ENCODE peak calls at places on chromosomes 12 and 14, in nine cellular contexts. Q is heart left ventricle, G is Panc1, D is foreskin fibroblast, E is breast epithelium, H is K562, M is GM23338, R is epithelial cell of proximal tubule, B is GM06990. J is an unnamed sample.

GRCh38 chr12:19688489-19688888 is 249.2 kb downstream of the AEBP2 start:
- DNase-seq in Q (no peak), G (no peak), D (peak), E (no peak), H (no peak), M (no peak), R (no peak), B (no peak), J (no peak)

GRCh38 chr12:100020370-100020769 is 35.6 kb upstream of the ANKS1B start:
- DNase-seq in Q (no peak), G (no peak), D (peak), E (no peak), H (no peak), M (peak), R (no peak), B (no peak), J (no peak)

GRCh38 chr12:6213969-6214368 is 13.8 kb downstream of the CD9 start:
- DNase-seq in Q (no peak), G (no peak), D (no peak), E (no peak), H (no peak), M (no peak), R (no peak), B (no peak), J (no peak)

GRCh38 chr14:68384335-68384734 is 408.5 kb downstream of the ZFP36L1 start:
- DNase-seq in Q (peak), G (no peak), D (peak), E (peak), H (no peak), M (no peak), R (no peak), B (no peak), J (no peak)

GRCh38 chr12:6827982-6828670 is at the start of gene P3H3:
- DNase-seq in Q (no peak), G (no peak), D (peak), E (no peak), H (peak), M (peak), R (no peak), B (no peak), J (no peak)

GRCh38 chr12:98998697-98999299 is 353.7 kb downstream of the APAF1 start:
- DNase-seq in Q (no peak), G (peak), D (peak), E (no peak), H (peak), M (peak), R (no peak), B (no peak), J (peak)

GRCh38 chr12:65825573-65826512 is 1.6 kb downstream of the HMGA2 start:
- DNase-seq in Q (peak), G (no peak), D (peak), E (no peak), H (no peak), M (peak), R (no peak), B (peak), J (peak)

GRCh38 chr14:75572104-75572503 is 6.3 kb upstream of the FLVCR2 start:
- DNase-seq in Q (no peak), G (no peak), D (no peak), E (no peak), H (no peak), M (no peak), R (no peak), B (no peak), J (no peak)

GRCh38 chr12:1171657-1172056 is 180.6 kb downstream of the ERC1 start:
- DNase-seq in Q (no peak), G (no peak), D (peak), E (no peak), H (no peak), M (no peak), R (no peak), B (no peak), J (no peak)

GRCh38 chr14:63388766-63389431 is 70.2 kb upstream of the GPHB5 start:
- DNase-seq in Q (peak), G (peak), D (peak), E (no peak), H (peak), M (peak), R (peak), B (peak), J (peak)

GRCh38 chr14:99647407-99647806 is 2.5 kb downstream of the HHIPL1 start:
- DNase-seq in Q (peak), G (no peak), D (no peak), E (no peak), H (no peak), M (no peak), R (no peak), B (no peak), J (no peak)

GRCh38 chr12:30959110-30959710 is 32.7 kb downstream of the TSPAN11 start:
- DNase-seq in Q (no peak), G (no peak), D (no peak), E (no peak), H (no peak), M (no peak), R (no peak), B (no peak), J (no peak)

GRCh38 chr14:31834616-31835015 is 242.5 kb upstream of the ARHGAP5 start:
- DNase-seq in Q (no peak), G (no peak), D (peak), E (no peak), H (no peak), M (no peak), R (no peak), B (no peak), J (no peak)

GRCh38 chr14:58873228-58873953 is 235.6 kb downstream of the DACT1 start:
- DNase-seq in Q (no peak), G (no peak), D (no peak), E (no peak), H (no peak), M (no peak), R (no peak), B (no peak), J (no peak)

GRCh38 chr14:94378527-94379290 is 9.7 kb downstream of the SERPINA1 start:
- DNase-seq in Q (no peak), G (no peak), D (no peak), E (no peak), H (no peak), M (no peak), R (no peak), B (no peak), J (no peak)

GRCh38 chr14:22123188-22123560 is 449.6 kb upstream of the OR4E1 start:
- DNase-seq in Q (no peak), G (no peak), D (no peak), E (no peak), H (no peak), M (no peak), R (no peak), B (no peak), J (no peak)

GRCh38 chr12:107225626-107226025 is 132.3 kb upstream of the CRY1 start:
- DNase-seq in Q (no peak), G (no peak), D (peak), E (no peak), H (no peak), M (peak), R (no peak), B (no peak), J (no peak)

GRCh38 chr14:68374682-68375081 is 418.2 kb downstream of the ZFP36L1 start:
- DNase-seq in Q (no peak), G (no peak), D (no peak), E (no peak), H (no peak), M (no peak), R (no peak), B (no peak), J (no peak)

GRCh38 chr14:77498984-77499527 is 440 bp upstream of the ISM2 start:
- DNase-seq in Q (no peak), G (no peak), D (peak), E (no peak), H (no peak), M (peak), R (no peak), B (peak), J (no peak)

GRCh38 chr14:22412936-22413411 is 176.1 kb downstream of the DAD1 start:
- DNase-seq in Q (no peak), G (no peak), D (peak), E (no peak), H (no peak), M (no peak), R (no peak), B (no peak), J (no peak)

GRCh38 chr12:25254271-25254880 is 3.6 kb upstream of the KRAS start:
- DNase-seq in Q (no peak), G (no peak), D (peak), E (no peak), H (no peak), M (no peak), R (no peak), B (no peak), J (no peak)

GRCh38 chr12:94186461-94187237 is 38.3 kb downstream of the PLXNC1 start:
- DNase-seq in Q (peak), G (no peak), D (peak), E (no peak), H (no peak), M (peak), R (no peak), B (no peak), J (no peak)

GRCh38 chr12:109870648-109871047 is 9.7 kb downstream of the GLTP start:
- DNase-seq in Q (no peak), G (no peak), D (peak), E (no peak), H (no peak), M (no peak), R (no peak), B (no peak), J (no peak)

GRCh38 chr12:65327207-65328076 is 49.0 kb downstream of the MSRB3 start:
- DNase-seq in Q (no peak), G (no peak), D (peak), E (peak), H (no peak), M (no peak), R (no peak), B (no peak), J (no peak)

GRCh38 chr12:13124661-13125505 is 21.4 kb upstream of the GSG1 start:
- DNase-seq in Q (no peak), G (no peak), D (peak), E (no peak), H (no peak), M (peak), R (peak), B (no peak), J (no peak)

GRCh38 chr12:113341535-113341934 is 6.6 kb upstream of the SLC8B1 start:
- DNase-seq in Q (no peak), G (no peak), D (no peak), E (no peak), H (no peak), M (no peak), R (no peak), B (no peak), J (no peak)

GRCh38 chr14:58639842-58640484 is 2.2 kb downstream of the DACT1 start:
- DNase-seq in Q (peak), G (peak), D (peak), E (no peak), H (no peak), M (peak), R (no peak), B (no peak), J (peak)

GRCh38 chr14:20624495-20625070 is 16.9 kb downstream of the OR6S1 start:
- DNase-seq in Q (peak), G (no peak), D (peak), E (no peak), H (peak), M (peak), R (peak), B (peak), J (peak)

GRCh38 chr12:106692896-106693295 is 81.6 kb upstream of the RIC8B start:
- DNase-seq in Q (no peak), G (no peak), D (no peak), E (no peak), H (no peak), M (no peak), R (no peak), B (no peak), J (no peak)

GRCh38 chr12:79692860-79693605 is 2.3 kb upstream of the PAWR start:
- DNase-seq in Q (no peak), G (no peak), D (no peak), E (no peak), H (no peak), M (no peak), R (no peak), B (no peak), J (no peak)

GRCh38 chr14:55333785-55334485 is 62.7 kb downstream of the FBXO34 start:
- DNase-seq in Q (no peak), G (no peak), D (peak), E (no peak), H (no peak), M (no peak), R (no peak), B (no peak), J (peak)

DNA sequence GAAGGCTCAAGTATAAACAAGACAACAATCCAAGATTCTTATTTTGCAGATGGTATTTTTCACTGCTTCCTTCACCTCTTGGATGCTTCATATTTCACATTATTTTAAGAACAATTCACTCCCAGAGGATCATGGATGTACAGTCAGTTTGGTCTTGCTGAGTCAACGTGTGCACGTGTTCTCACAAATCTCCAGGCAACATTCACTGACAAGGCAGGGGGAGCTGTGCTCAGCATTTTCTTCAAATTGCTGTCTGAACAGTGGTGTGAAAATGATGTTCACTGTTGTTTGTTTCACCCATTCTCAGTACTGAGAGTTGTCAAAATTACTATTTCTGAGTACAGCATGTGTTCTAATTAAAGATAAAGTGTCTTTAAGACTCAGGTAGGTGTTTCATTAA is 118.3 kb upstream of the SLC38A4 start:
- DNase-seq in Q (no peak), G (no peak), D (peak), E (no peak), H (no peak), M (no peak), R (no peak), B (no peak), J (no peak)
- TF ChIP-seq CTCF in Q (peak), G (peak), D (peak), E (no peak), H (no peak), M (no peak), R (peak), B (no peak), J (no peak)

DNA sequence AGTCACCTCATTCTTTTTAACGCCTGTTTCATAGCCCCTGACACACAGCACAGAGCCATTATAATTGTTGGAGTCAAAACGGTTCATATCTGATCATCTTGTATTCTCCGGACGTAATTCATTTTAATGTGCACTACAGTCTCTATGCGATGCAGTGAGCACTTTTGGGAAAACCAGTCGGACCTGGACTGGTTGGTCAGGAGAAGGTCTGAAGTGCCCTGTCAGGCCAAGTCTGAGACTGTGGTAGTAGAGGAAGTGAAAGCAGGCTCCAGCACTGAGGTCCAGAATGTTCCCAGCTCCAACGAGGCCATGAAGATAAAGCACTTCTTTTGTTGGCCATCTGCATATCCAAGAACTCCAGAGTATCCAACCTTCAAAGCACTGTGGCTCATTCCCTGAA is 117.1 kb upstream of the NCOR2 start:
- DNase-seq in Q (no peak), G (no peak), D (no peak), E (no peak), H (no peak), M (no peak), R (no peak), B (no peak), J (no peak)
- H3K4me3 ChIP-seq in Q (no peak), G (peak), D (peak), E (peak), H (no peak), M (no peak), R (no peak), B (no peak), J (no peak)

GRCh38 chr12:56271031-56271430 is 4.3 kb downstream of the COQ10A start:
- DNase-seq in Q (peak), G (no peak), D (peak), E (no peak), H (peak), M (peak), R (no peak), B (no peak), J (peak)
- TF ChIP-seq CTCF in Q (peak), G (peak), D (peak), E (no peak), H (peak), M (peak), R (peak), B (peak), J (peak)

DNA sequence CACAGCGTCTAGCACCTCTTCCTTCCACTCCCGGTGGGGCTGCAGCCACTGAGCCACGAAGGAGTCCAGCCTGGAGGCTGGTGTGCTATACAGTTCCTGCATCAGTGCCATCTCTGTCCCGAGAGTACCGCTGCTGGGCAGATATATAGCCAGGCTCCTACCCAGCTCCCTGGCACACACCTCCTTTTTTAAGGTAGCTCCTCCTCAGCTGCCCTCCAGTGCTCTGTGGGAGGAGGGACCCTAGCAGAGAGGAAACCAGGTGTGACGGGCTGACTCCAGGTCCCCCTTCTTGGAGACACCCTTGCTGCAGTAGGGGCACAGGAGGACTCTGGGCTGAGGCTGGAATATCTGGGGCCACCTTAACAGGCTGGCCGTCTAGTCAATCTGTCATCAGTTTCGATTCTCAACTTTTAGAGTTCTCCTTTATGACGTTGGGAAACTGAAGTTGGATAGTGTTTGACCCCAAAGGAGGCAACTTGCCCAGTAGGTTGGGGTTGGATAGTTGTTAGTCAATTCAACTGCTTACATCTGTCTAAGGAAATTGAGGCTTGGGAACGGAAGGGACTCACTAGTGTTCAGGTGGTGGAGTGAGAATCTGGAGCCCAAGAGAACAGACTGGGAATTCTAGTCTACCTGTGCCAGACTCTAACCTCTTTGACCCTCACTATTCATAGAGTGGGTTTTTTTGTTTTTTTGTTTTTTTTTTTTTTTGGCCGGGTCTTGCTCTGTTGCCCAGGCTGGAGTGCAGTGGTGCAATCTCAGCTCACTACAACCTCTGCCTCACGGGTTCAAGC is at the start of gene OASL:
- DNase-seq in Q (peak), G (no peak), D (peak), E (no peak), H (no peak), M (no peak), R (no peak), B (peak), J (peak)
- H3K4me3 ChIP-seq in Q (peak), G (peak), D (peak), E (peak), H (no peak), M (no peak), R (peak), B (peak), J (peak)

GRCh38 chr14:95984206-95984605 is 55.0 kb upstream of the C14orf132 start:
- DNase-seq in Q (no peak), G (no peak), D (no peak), E (no peak), H (no peak), M (no peak), R (no peak), B (no peak), J (no peak)

GRCh38 chr14:95981939-95982338 is 57.2 kb upstream of the C14orf132 start:
- DNase-seq in Q (no peak), G (no peak), D (no peak), E (no peak), H (no peak), M (peak), R (no peak), B (no peak), J (no peak)

GRCh38 chr14:95980402-95980801 is 58.8 kb upstream of the C14orf132 start:
- DNase-seq in Q (no peak), G (no peak), D (no peak), E (no peak), H (no peak), M (peak), R (no peak), B (no peak), J (no peak)

DNA sequence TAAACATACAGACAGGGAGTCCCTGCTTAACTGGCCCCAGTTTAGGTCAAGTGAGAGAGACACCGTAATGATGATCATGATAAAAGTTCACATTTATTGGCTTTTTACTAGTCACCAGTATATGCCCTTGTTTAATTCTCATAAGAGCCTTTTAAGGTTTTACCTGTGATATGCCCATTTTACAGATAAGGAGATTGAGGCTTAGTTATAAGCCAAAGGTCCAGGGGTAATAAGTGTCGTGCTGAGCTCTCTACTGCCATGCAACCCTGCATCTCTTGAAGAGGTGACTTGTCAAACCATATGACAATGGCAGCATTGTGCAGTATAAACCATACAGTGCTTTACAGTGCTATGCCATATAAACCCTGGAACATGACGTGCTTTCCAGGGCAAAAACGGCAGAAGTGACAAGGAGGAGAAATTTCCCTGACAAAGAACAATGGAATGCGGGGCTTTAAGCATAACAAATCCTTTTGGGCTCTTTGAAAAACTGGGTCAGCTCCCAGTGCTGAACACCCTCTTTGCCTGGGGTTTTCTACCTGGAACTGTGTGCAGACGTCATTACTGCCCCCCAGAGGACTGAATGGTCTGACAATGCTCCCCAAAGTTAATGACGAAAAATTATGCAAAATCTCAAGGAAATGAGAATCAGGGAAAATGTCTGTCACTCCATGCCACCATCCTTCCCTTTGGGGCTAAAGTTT is 59.7 kb upstream of the C14orf132 start:
- DNase-seq in Q (no peak), G (no peak), D (peak), E (no peak), H (no peak), M (peak), R (no peak), B (no peak), J (no peak)
- TF ChIP-seq CTCF in Q (no peak), G (peak), D (no peak), E (no peak), H (no peak), M (peak), R (peak), B (peak), J (peak)